ENCODE peak calls at places on chromosome 6, in four cellular contexts. Q is fibroblast of lung; X is NCI-H1105; F is CD8-positive, alpha-beta T cell. R is an unnamed sample.

GRCh38 chr6:137094411-137095008 is 49.7 kb upstream of the IL20RA start:
- DNase-seq in Q (peak), X (peak), F (peak), R (peak)

GRCh38 chr6:45967363-45967762 is 48.3 kb downstream of the CLIC5 start:
- DNase-seq in Q (no peak), X (no peak), F (no peak), R (no peak)

GRCh38 chr6:106967936-106968555 is 6.5 kb downstream of the CD24 start:
- DNase-seq in Q (no peak), X (no peak), F (no peak), R (no peak)

GRCh38 chr6:20827798-20828197 is 293.5 kb downstream of the CDKAL1 start:
- DNase-seq in Q (peak), X (no peak), F (no peak), R (no peak)

GRCh38 chr6:444653-445275 is 53.2 kb downstream of the IRF4 start:
- DNase-seq in Q (no peak), X (no peak), F (peak), R (no peak)

GRCh38 chr6:103723438-103723837 is 1136.3 kb downstream of the HACE1 start:
- DNase-seq in Q (no peak), X (no peak), F (no peak), R (no peak)

GRCh38 chr6:89917216-89917615 is 22.9 kb downstream of the GJA10 start:
- DNase-seq in Q (no peak), X (no peak), F (no peak), R (no peak)

GRCh38 chr6:143164565-143165105 is 103.9 kb downstream of the AIG1 start:
- DNase-seq in Q (no peak), X (no peak), F (no peak), R (no peak)

GRCh38 chr6:118876201-118876600 is 17.8 kb upstream of the ASF1A start:
- DNase-seq in Q (no peak), X (no peak), F (no peak), R (no peak)

GRCh38 chr6:165562421-165563090 is 100.5 kb downstream of the PDE10A start:
- DNase-seq in Q (no peak), X (no peak), F (no peak), R (no peak)

GRCh38 chr6:49384913-49385312 is 78.1 kb downstream of the MMUT start:
- DNase-seq in Q (peak), X (no peak), F (no peak), R (no peak)

GRCh38 chr6:142551145-142551811 is 249.5 kb downstream of the ADGRG6 start:
- DNase-seq in Q (no peak), X (no peak), F (peak), R (no peak)

GRCh38 chr6:169960003-169960344 is 208.6 kb downstream of the ERMARD start:
- DNase-seq in Q (no peak), X (no peak), F (no peak), R (no peak)

GRCh38 chr6:31624070-31624469 is 3.6 kb downstream of the PRRC2A start:
- DNase-seq in Q (no peak), X (no peak), F (no peak), R (no peak)

GRCh38 chr6:15370730-15371129 is 124.9 kb downstream of the JARID2 start:
- DNase-seq in Q (peak), X (no peak), F (no peak), R (no peak)

GRCh38 chr6:55617272-55617671 is 38.3 kb upstream of the HMGCLL1 start:
- DNase-seq in Q (peak), X (peak), F (no peak), R (peak)

GRCh38 chr6:107228754-107229153 is 113.4 kb upstream of the BEND3 start:
- DNase-seq in Q (no peak), X (peak), F (no peak), R (no peak)

GRCh38 chr6:39791850-39792500 is at the start of gene DAAM2:
- DNase-seq in Q (peak), X (peak), F (no peak), R (no peak)

GRCh38 chr6:119348308-119349040 is 1.1 kb downstream of the MAN1A1 start:
- DNase-seq in Q (no peak), X (peak), F (no peak), R (no peak)

R was measured in Panc1.